ENCODE peak calls at places on chromosome 7, in five cellular contexts. B is AG04450, F is cardiac muscle cell, O is lung, K is stomach. A is an unnamed sample. For H3K9me3, the result is how much of the 10 kb centered on the place peaks cover.

GRCh38 chr7:152884321-152884720 is 124.8 kb downstream of the ACTR3B start:
- DNase-seq in B (no peak), F (no peak), O (no peak), K (peak), A (no peak)

GRCh38 chr7:136342221-136342620 is 365.1 kb upstream of the MTPN start:
- DNase-seq in B (no peak), F (no peak), O (no peak), K (no peak), A (no peak)

GRCh38 chr7:26436996-26437547 is 145.4 kb downstream of the SNX10 start:
- DNase-seq in B (no peak), F (no peak), O (no peak), K (no peak), A (no peak)

GRCh38 chr7:2060701-2061100 is 172.0 kb downstream of the MAD1L1 start:
- DNase-seq in B (peak), F (no peak), O (no peak), K (no peak), A (no peak)

GRCh38 chr7:50707607-50708006 is 75.1 kb downstream of the GRB10 start:
- DNase-seq in B (no peak), F (no peak), O (no peak), K (no peak), A (no peak)

GRCh38 chr7:120370954-120371353 is 98.0 kb downstream of the KCND2 start:
- DNase-seq in B (no peak), F (no peak), O (no peak), K (no peak), A (no peak)

GRCh38 chr7:74248156-74248555 is 6.0 kb downstream of the RFC2 start:
- DNase-seq in B (no peak), F (no peak), O (no peak), K (no peak), A (no peak)

GRCh38 chr7:50625360-50625759 is 60.2 kb upstream of the DDC start:
- DNase-seq in B (no peak), F (peak), O (no peak), K (no peak), A (no peak)

GRCh38 chr7:141073173-141073640 is 657 bp upstream of the TMEM178B start:
- DNase-seq in B (no peak), F (peak), O (no peak), K (no peak), A (no peak)

GRCh38 chr7:43643842-43644241 is 60.9 kb downstream of the STK17A start:
- DNase-seq in B (no peak), F (no peak), O (no peak), K (no peak), A (no peak)
- H3K27ac ChIP-seq in B (no peak), F (no peak), O (no peak), K (peak), A (no peak)

DNA sequence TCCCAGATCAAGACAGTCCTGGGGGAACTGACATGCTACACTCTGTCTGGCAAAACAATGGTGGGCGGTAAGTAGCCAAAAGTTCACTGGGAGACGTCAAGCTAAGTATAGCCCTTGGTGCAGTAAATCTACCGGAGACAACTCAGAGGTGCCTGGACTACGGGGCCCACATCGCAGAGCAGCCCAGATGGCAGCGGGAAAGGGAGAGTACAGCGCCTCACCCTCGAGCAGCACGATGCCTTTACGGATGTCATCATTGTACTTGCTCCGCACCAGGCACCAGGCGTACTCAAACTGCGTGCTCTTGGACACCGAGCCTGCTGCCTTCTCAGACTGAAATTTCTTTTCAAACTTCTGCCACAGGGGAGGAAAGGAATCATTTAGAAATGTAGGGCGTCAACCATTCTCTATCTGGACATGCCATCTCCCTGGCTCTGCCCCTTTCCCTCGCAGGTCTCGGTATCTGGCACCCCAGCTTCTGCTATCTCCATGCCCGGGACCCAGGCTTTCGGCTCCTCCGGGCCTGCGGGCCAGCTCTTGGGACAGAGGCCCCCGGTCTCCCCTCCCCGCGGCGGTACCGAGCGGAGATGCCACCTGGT is 996 bp downstream of the FIS1 start:
- DNase-seq in B (no peak), F (no peak), O (no peak), K (no peak), A (no peak)
- TF ChIP-seq CTCF in B (no peak), F (peak), O (no peak), K (no peak), A (peak)

DNA sequence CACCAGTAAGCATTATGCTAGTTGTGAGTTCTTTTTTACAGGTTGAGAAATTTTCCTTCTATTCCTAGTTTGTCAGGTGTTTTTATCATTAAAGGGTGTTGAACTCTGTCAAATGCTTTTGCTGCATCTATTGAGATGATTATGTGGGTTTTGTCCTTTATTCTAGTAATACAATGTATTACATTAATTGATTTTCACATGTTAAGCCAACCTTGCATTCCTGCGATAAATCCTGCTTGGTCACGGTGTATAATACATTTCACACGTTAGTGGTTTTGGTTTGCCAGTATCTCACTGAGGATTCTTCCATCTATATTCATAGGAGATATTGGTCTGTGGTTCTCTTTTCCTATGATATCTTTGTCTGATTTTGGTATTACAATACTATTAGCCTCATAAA is 136.0 kb downstream of the UBE2H start:
- DNase-seq in B (no peak), F (no peak), O (no peak), K (no peak), A (no peak)
- H3K9me3 ChIP-seq in B (under half), F (under half), O (under half), K (under half), A (under half)

GRCh38 chr7:98133621-98134266 is 27.1 kb downstream of the LMTK2 start:
- DNase-seq in B (no peak), F (no peak), O (no peak), K (no peak), A (no peak)

GRCh38 chr7:98134420-98134819 is 27.8 kb downstream of the LMTK2 start:
- DNase-seq in B (no peak), F (no peak), O (no peak), K (no peak), A (no peak)

GRCh38 chr7:98128346-98128745 is 21.7 kb downstream of the LMTK2 start:
- DNase-seq in B (no peak), F (no peak), O (no peak), K (no peak), A (no peak)

GRCh38 chr7:98133181-98133580 is 26.5 kb downstream of the LMTK2 start:
- DNase-seq in B (no peak), F (no peak), O (no peak), K (no peak), A (no peak)

GRCh38 chr7:98130959-98131358 is 24.3 kb downstream of the LMTK2 start:
- DNase-seq in B (no peak), F (no peak), O (no peak), K (no peak), A (no peak)
- H3K27ac ChIP-seq in B (no peak), F (peak), O (no peak), K (peak), A (no peak)

GRCh38 chr7:155765458-155765857 is 46.8 kb downstream of the SHH start:
- DNase-seq in B (no peak), F (no peak), O (no peak), K (no peak), A (no peak)

GRCh38 chr7:155766386-155766785 is 45.9 kb downstream of the SHH start:
- DNase-seq in B (no peak), F (no peak), O (no peak), K (no peak), A (no peak)

GRCh38 chr7:155770186-155770585 is 42.1 kb downstream of the SHH start:
- DNase-seq in B (no peak), F (no peak), O (no peak), K (no peak), A (no peak)

GRCh38 chr7:155769701-155770100 is 42.6 kb downstream of the SHH start:
- DNase-seq in B (no peak), F (no peak), O (no peak), K (no peak), A (no peak)

GRCh38 chr7:155767562-155768437 is 44.5 kb downstream of the SHH start:
- DNase-seq in B (no peak), F (no peak), O (no peak), K (no peak), A (no peak)
- TF ChIP-seq CTCF in B (no peak), F (no peak), O (no peak), K (no peak), A (no peak)

DNA sequence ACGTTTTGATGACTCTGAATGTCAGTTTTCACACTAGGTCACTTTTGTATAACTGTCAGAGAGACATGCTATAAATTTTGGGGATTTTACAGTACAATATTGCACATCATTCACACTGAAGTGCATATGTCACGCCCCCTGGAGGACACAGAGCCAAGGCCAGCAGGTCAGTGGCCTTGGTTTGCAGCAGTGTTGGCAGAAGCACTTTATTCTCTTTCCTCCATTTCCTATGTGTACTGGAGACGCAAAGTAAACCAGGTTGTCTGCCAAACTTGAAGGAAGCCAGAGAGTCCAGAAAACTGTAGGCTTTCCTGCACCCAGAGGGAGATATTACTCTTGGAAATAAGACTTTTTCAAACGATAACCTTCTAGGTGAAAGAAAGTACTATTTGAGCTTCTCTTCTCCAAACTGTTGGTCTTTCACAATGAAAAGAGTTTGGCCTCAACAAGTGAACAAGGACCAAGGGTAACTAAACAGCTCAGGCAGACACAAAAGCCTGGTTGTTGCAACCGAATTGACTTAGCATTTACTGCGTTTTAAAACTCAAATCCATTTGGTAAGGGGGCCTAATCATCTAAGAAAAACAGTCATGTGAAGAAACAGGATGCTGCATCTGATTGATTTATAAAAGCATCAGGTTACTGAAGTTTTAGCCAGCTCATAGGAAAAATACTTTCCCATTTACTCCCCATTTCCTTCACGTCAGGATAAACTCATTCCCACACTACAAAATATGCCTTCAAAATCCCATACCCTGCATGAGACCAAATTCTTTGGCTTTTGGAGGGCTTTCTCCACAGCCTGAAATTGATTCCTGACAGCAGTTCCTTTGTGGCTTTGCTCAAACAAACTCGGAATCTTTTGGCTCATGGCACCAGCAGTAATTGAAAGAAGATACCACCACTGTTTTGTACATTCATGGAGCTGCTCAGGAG is 83.0 kb upstream of the SEC61G start:
- DNase-seq in B (peak), F (peak), O (no peak), K (no peak), A (no peak)
- H3K9me3 ChIP-seq in B (under half), F (under half), O (under half), K (under half), A (under half)

DNA sequence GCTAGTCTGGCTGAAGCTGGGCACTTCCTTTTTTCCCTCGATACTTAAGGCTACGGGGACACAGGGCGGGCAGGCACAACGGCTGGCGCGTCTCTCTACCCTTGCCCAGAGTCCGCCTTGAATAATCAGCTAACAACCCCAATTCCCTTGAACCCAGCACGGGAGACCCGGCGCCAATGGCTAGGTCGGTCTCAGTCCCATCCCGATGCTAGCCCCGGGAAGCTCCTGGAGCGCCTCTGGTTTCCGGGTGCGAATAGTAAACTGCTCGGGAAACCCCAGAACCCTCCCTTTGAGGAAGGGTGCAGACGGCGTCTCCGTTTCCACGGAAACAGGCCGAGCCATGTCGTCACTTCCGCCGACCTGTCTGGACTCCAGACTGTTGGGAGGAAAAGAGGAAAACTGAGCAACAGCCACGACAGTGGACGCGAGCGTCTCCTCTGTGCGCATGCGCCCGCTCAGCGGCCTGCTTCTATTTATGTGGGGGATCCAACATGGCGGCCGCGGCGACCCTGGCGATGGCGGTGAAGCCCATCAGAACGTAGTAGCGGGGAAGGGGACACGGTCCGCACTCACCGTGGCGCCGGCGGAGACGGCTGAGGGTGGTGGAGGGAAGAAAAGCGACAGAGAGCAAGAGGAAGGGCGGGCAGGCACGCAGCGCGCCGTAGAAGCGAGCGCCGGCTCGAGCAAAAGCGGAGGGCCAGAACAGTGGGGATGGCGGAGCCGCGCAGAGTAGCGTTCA is at the start of gene UBN2:
- DNase-seq in B (peak), F (peak), O (peak), K (peak), A (peak)
- H3K27ac ChIP-seq in B (peak), F (peak), O (peak), K (peak), A (peak)

GRCh38 chr7:138727336-138728099 is 26.4 kb upstream of the SVOPL start:
- DNase-seq in B (no peak), F (no peak), O (no peak), K (no peak), A (no peak)
- TF ChIP-seq CTCF in B (no peak), F (no peak), O (no peak), K (no peak), A (no peak)

DNA sequence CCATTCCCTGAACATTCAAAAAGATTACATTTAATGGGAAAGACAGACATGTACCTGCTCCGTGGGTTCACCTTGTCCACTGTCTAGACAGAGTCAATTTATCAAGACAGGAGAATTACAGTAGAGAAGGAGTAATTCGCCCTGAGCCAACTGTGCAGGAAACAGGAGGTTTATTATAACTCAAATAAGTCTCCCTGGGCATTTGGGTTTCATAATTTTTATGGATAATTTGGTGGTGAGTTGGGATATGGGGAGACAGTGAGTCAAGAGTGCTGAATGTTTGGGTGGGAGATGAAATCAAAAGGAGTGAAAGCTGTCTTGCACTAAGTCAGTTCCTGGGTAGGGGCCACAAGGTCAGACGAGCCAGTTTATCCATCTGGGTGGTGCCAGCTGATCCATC is 165.9 kb upstream of the NAMPT start:
- DNase-seq in B (no peak), F (no peak), O (no peak), K (no peak), A (no peak)
- H3K9me3 ChIP-seq in B (under half), F (under half), O (under half), K (under half), A (under half)